ENCODE peak calls at places on chromosomes 2 and 18, in six cellular contexts. One of them, this sample, is unnamed. For H3K27me3, the result is how much of the 10 kb centered on the place peaks cover.

GRCh38 chr2:202510911-202511310 is 123.9 kb upstream of the FAM117B start:
- DNase-seq in neural progenitor cell: no peak
- DNase-seq in esophagus squamous epithelium: no peak
- DNase-seq in spleen: no peak
- DNase-seq in MG63: no peak
- DNase-seq in mesendoderm: no peak
- DNase-seq in this sample: no peak

GRCh38 chr2:55000335-55000734 is 49.9 kb downstream of the RTN4 start:
- DNase-seq in neural progenitor cell: no peak
- DNase-seq in esophagus squamous epithelium: no peak
- DNase-seq in spleen: no peak
- DNase-seq in MG63: no peak
- DNase-seq in mesendoderm: no peak
- DNase-seq in this sample: no peak

GRCh38 chr18:53551868-53552426 is 672.5 kb downstream of the MBD2 start:
- DNase-seq in neural progenitor cell: no peak
- DNase-seq in esophagus squamous epithelium: no peak
- DNase-seq in spleen: no peak
- DNase-seq in MG63: no peak
- DNase-seq in mesendoderm: no peak
- DNase-seq in this sample: no peak

GRCh38 chr2:235263205-235264120 is 230.4 kb upstream of the AGAP1 start:
- DNase-seq in neural progenitor cell: peak
- DNase-seq in esophagus squamous epithelium: no peak
- DNase-seq in spleen: no peak
- DNase-seq in MG63: peak
- DNase-seq in mesendoderm: peak
- DNase-seq in this sample: no peak

GRCh38 chr18:79600141-79600540 is 79.5 kb upstream of the CTDP1 start:
- DNase-seq in neural progenitor cell: no peak
- DNase-seq in esophagus squamous epithelium: no peak
- DNase-seq in spleen: peak
- DNase-seq in MG63: no peak
- DNase-seq in mesendoderm: no peak
- DNase-seq in this sample: no peak

GRCh38 chr2:84160461-84160860 is 298.6 kb downstream of the SUCLG1 start:
- DNase-seq in neural progenitor cell: no peak
- DNase-seq in esophagus squamous epithelium: no peak
- DNase-seq in spleen: no peak
- DNase-seq in MG63: no peak
- DNase-seq in mesendoderm: no peak
- DNase-seq in this sample: no peak

GRCh38 chr18:1094408-1094807 is 189.7 kb downstream of the ADCYAP1 start:
- DNase-seq in neural progenitor cell: no peak
- DNase-seq in esophagus squamous epithelium: no peak
- DNase-seq in spleen: no peak
- DNase-seq in MG63: peak
- DNase-seq in mesendoderm: no peak
- DNase-seq in this sample: no peak

GRCh38 chr2:177669625-177670330 is 277.2 kb downstream of the AGPS start:
- DNase-seq in neural progenitor cell: no peak
- DNase-seq in esophagus squamous epithelium: no peak
- DNase-seq in spleen: no peak
- DNase-seq in MG63: no peak
- DNase-seq in mesendoderm: no peak
- DNase-seq in this sample: no peak

GRCh38 chr2:178188466-178188865 is 5.8 kb upstream of the OSBPL6 start:
- DNase-seq in neural progenitor cell: no peak
- DNase-seq in esophagus squamous epithelium: no peak
- DNase-seq in spleen: no peak
- DNase-seq in MG63: no peak
- DNase-seq in mesendoderm: no peak
- DNase-seq in this sample: no peak

GRCh38 chr2:215764441-215765048 is 248.8 kb downstream of the MREG start:
- DNase-seq in neural progenitor cell: no peak
- DNase-seq in esophagus squamous epithelium: no peak
- DNase-seq in spleen: no peak
- DNase-seq in MG63: peak
- DNase-seq in mesendoderm: no peak
- DNase-seq in this sample: no peak

GRCh38 chr2:68775272-68775847 is 40.7 kb downstream of the ARHGAP25 start:
- DNase-seq in neural progenitor cell: no peak
- DNase-seq in esophagus squamous epithelium: no peak
- DNase-seq in spleen: no peak
- DNase-seq in MG63: no peak
- DNase-seq in mesendoderm: no peak
- DNase-seq in this sample: no peak

GRCh38 chr18:39223283-39223682 is 1657.7 kb upstream of the CELF4 start:
- DNase-seq in neural progenitor cell: no peak
- DNase-seq in esophagus squamous epithelium: no peak
- DNase-seq in spleen: no peak
- DNase-seq in MG63: no peak
- DNase-seq in mesendoderm: no peak
- DNase-seq in this sample: no peak

GRCh38 chr18:76721207-76721996 is 101.0 kb upstream of the ZNF236 start:
- DNase-seq in neural progenitor cell: no peak
- DNase-seq in esophagus squamous epithelium: no peak
- DNase-seq in spleen: no peak
- DNase-seq in MG63: no peak
- DNase-seq in mesendoderm: no peak
- DNase-seq in this sample: no peak

GRCh38 chr2:18311413-18311812 is 249.0 kb downstream of the RDH14 start:
- DNase-seq in neural progenitor cell: no peak
- DNase-seq in esophagus squamous epithelium: no peak
- DNase-seq in spleen: no peak
- DNase-seq in MG63: peak
- DNase-seq in mesendoderm: no peak
- DNase-seq in this sample: no peak

GRCh38 chr2:150191349-150191748 is 296.1 kb downstream of the RND3 start:
- DNase-seq in neural progenitor cell: no peak
- DNase-seq in esophagus squamous epithelium: no peak
- DNase-seq in spleen: no peak
- DNase-seq in MG63: no peak
- DNase-seq in mesendoderm: no peak
- DNase-seq in this sample: no peak

GRCh38 chr2:108268001-108268400 is 20.7 kb upstream of the SULT1C2 start:
- DNase-seq in neural progenitor cell: no peak
- DNase-seq in esophagus squamous epithelium: no peak
- DNase-seq in spleen: no peak
- DNase-seq in MG63: peak
- DNase-seq in mesendoderm: no peak
- DNase-seq in this sample: no peak

GRCh38 chr18:63376493-63377053 is 9.6 kb upstream of the KDSR start:
- DNase-seq in neural progenitor cell: no peak
- DNase-seq in esophagus squamous epithelium: no peak
- DNase-seq in spleen: no peak
- DNase-seq in MG63: no peak
- DNase-seq in mesendoderm: no peak
- DNase-seq in this sample: no peak

GRCh38 chr2:29290293-29291052 is 175.3 kb downstream of the CLIP4 start:
- DNase-seq in neural progenitor cell: peak
- DNase-seq in esophagus squamous epithelium: no peak
- DNase-seq in spleen: no peak
- DNase-seq in MG63: no peak
- DNase-seq in mesendoderm: peak
- DNase-seq in this sample: no peak

GRCh38 chr2:63424329-63425078 is 163.8 kb downstream of the WDPCP start:
- DNase-seq in neural progenitor cell: peak
- DNase-seq in esophagus squamous epithelium: no peak
- DNase-seq in spleen: no peak
- DNase-seq in MG63: no peak
- DNase-seq in mesendoderm: peak
- DNase-seq in this sample: no peak

GRCh38 chr18:29753379-29753778 is 1289.2 kb downstream of the DSC3 start:
- DNase-seq in neural progenitor cell: no peak
- DNase-seq in esophagus squamous epithelium: no peak
- DNase-seq in spleen: no peak
- DNase-seq in MG63: no peak
- DNase-seq in mesendoderm: no peak
- DNase-seq in this sample: no peak

GRCh38 chr18:59536181-59536580 is 161.0 kb downstream of the CCBE1 start:
- DNase-seq in neural progenitor cell: no peak
- DNase-seq in esophagus squamous epithelium: no peak
- DNase-seq in spleen: no peak
- DNase-seq in MG63: no peak
- DNase-seq in mesendoderm: no peak
- DNase-seq in this sample: no peak

GRCh38 chr2:222862915-222863544 is 2.2 kb downstream of the ACSL3 start:
- DNase-seq in neural progenitor cell: no peak
- DNase-seq in esophagus squamous epithelium: no peak
- DNase-seq in spleen: no peak
- DNase-seq in MG63: no peak
- DNase-seq in mesendoderm: no peak
- DNase-seq in this sample: no peak
- H3K4me3 ChIP-seq in neural progenitor cell: peak
- H3K4me3 ChIP-seq in esophagus squamous epithelium: no peak
- H3K4me3 ChIP-seq in spleen: no peak
- H3K4me3 ChIP-seq in MG63: peak
- H3K4me3 ChIP-seq in mesendoderm: no peak
- H3K4me3 ChIP-seq in this sample: peak

DNA sequence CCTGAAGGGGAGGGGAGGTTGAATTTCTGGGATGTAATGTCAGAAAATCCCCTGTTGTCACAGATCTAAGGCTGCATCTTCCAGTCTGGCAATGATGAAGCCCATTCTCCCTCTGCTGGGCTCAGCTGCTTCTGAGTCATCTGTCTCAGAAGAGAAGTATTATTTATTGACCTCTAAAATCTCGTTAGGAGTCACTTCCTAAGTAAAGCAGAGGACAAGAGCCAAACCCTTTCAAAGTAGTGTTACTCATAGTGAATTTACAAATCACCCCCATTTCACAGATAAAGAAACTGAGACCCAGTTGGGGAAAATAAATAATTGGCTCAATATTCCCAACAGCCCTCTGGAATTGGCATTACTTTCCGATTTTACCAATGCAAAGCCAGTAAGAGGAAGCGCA is 167.3 kb upstream of the SKOR2 start:
- DNase-seq in neural progenitor cell: no peak
- DNase-seq in esophagus squamous epithelium: no peak
- DNase-seq in spleen: no peak
- DNase-seq in MG63: peak
- DNase-seq in mesendoderm: peak
- DNase-seq in this sample: no peak
- H3K27me3 ChIP-seq in neural progenitor cell: under half
- H3K27me3 ChIP-seq in esophagus squamous epithelium: under half
- H3K27me3 ChIP-seq in spleen: under half
- H3K27me3 ChIP-seq in MG63: under half
- H3K27me3 ChIP-seq in mesendoderm: under half
- H3K27me3 ChIP-seq in this sample: under half

GRCh38 chr2:191245869-191246531 is 796 bp downstream of the MYO1B start:
- DNase-seq in neural progenitor cell: peak
- DNase-seq in esophagus squamous epithelium: no peak
- DNase-seq in spleen: peak
- DNase-seq in MG63: peak
- DNase-seq in mesendoderm: peak
- DNase-seq in this sample: no peak
- H3K4me3 ChIP-seq in neural progenitor cell: peak
- H3K4me3 ChIP-seq in esophagus squamous epithelium: peak
- H3K4me3 ChIP-seq in spleen: peak
- H3K4me3 ChIP-seq in MG63: peak
- H3K4me3 ChIP-seq in mesendoderm: peak
- H3K4me3 ChIP-seq in this sample: peak

GRCh38 chr18:48410095-48410920 is 1.1 kb upstream of the ZBTB7C start:
- DNase-seq in neural progenitor cell: peak
- DNase-seq in esophagus squamous epithelium: peak
- DNase-seq in spleen: peak
- DNase-seq in MG63: peak
- DNase-seq in mesendoderm: peak
- DNase-seq in this sample: peak
- H3K27me3 ChIP-seq in neural progenitor cell: half or more
- H3K27me3 ChIP-seq in esophagus squamous epithelium: under half
- H3K27me3 ChIP-seq in spleen: under half
- H3K27me3 ChIP-seq in MG63: under half
- H3K27me3 ChIP-seq in mesendoderm: under half
- H3K27me3 ChIP-seq in this sample: under half

GRCh38 chr2:230929381-230930148 is 4.5 kb upstream of the GPR55 start:
- DNase-seq in neural progenitor cell: no peak
- DNase-seq in esophagus squamous epithelium: no peak
- DNase-seq in spleen: peak
- DNase-seq in MG63: no peak
- DNase-seq in mesendoderm: no peak
- DNase-seq in this sample: no peak
- H3K4me3 ChIP-seq in neural progenitor cell: no peak
- H3K4me3 ChIP-seq in esophagus squamous epithelium: no peak
- H3K4me3 ChIP-seq in spleen: no peak
- H3K4me3 ChIP-seq in MG63: no peak
- H3K4me3 ChIP-seq in mesendoderm: no peak
- H3K4me3 ChIP-seq in this sample: no peak

GRCh38 chr18:56214706-56215105 is 423.7 kb downstream of the TXNL1 start:
- DNase-seq in neural progenitor cell: no peak
- DNase-seq in esophagus squamous epithelium: no peak
- DNase-seq in spleen: no peak
- DNase-seq in MG63: no peak
- DNase-seq in mesendoderm: no peak
- DNase-seq in this sample: no peak
- H3K27me3 ChIP-seq in neural progenitor cell: under half
- H3K27me3 ChIP-seq in esophagus squamous epithelium: under half
- H3K27me3 ChIP-seq in spleen: under half
- H3K27me3 ChIP-seq in MG63: under half
- H3K27me3 ChIP-seq in mesendoderm: under half
- H3K27me3 ChIP-seq in this sample: under half

GRCh38 chr2:190646780-190647626 is 1.9 kb upstream of the NAB1 start:
- DNase-seq in neural progenitor cell: no peak
- DNase-seq in esophagus squamous epithelium: no peak
- DNase-seq in spleen: no peak
- DNase-seq in MG63: no peak
- DNase-seq in mesendoderm: no peak
- DNase-seq in this sample: no peak
- H3K4me3 ChIP-seq in neural progenitor cell: no peak
- H3K4me3 ChIP-seq in esophagus squamous epithelium: no peak
- H3K4me3 ChIP-seq in spleen: no peak
- H3K4me3 ChIP-seq in MG63: no peak
- H3K4me3 ChIP-seq in mesendoderm: no peak
- H3K4me3 ChIP-seq in this sample: peak